ENCODE peak calls at places on chromosome 7, in six cellular contexts. S is CD4-positive, alpha-beta T cell; T is tibial artery; R is HL-60; F is fibroblast of mammary gland; W is right atrium auricular region. Q is an unnamed sample.

GRCh38 chr7:18102576-18102975 is 74.9 kb upstream of the PRPS1L1 start:
- DNase-seq in R (no peak), F (no peak), S (no peak), W (no peak), T (no peak), Q (no peak)

GRCh38 chr7:26196305-26196704 is 4.2 kb downstream of the HNRNPA2B1 start:
- DNase-seq in T (no peak), W (no peak), R (no peak), F (no peak), S (no peak), Q (no peak)

GRCh38 chr7:684416-684815 is 42.1 kb upstream of the DNAAF5 start:
- DNase-seq in R (no peak), F (no peak), T (peak), W (no peak), S (no peak), Q (no peak)

GRCh38 chr7:155803418-155804376 is 8.6 kb downstream of the SHH start:
- DNase-seq in R (peak), F (no peak), W (no peak), T (no peak), S (no peak), Q (no peak)

GRCh38 chr7:158730383-158731055 is 25.9 kb upstream of the NCAPG2 start:
- DNase-seq in F (no peak), W (no peak), S (no peak), R (no peak), T (no peak), Q (no peak)

GRCh38 chr7:127948936-127949335 is 82.3 kb downstream of the LRRC4 start:
- DNase-seq in F (no peak), W (no peak), R (no peak), S (no peak), T (no peak), Q (no peak)

GRCh38 chr7:20787658-20788057 is 972 bp upstream of the SP8 start:
- DNase-seq in T (no peak), F (no peak), R (no peak), S (no peak), W (no peak), Q (no peak)

GRCh38 chr7:150973571-150974451 is 4.3 kb downstream of the KCNH2 start:
- DNase-seq in T (no peak), W (no peak), F (no peak), R (no peak), S (peak), Q (no peak)

GRCh38 chr7:118575393-118575948 is 351.0 kb downstream of the ANKRD7 start:
- DNase-seq in S (no peak), T (no peak), F (no peak), W (no peak), R (no peak), Q (no peak)

GRCh38 chr7:5429857-5430611 is 6.4 kb upstream of the TNRC18 start:
- DNase-seq in R (no peak), W (no peak), T (peak), S (no peak), F (peak), Q (peak)

GRCh38 chr7:139771001-139771956 is 6.5 kb downstream of the HIPK2 start:
- DNase-seq in S (no peak), F (peak), W (no peak), T (no peak), R (peak), Q (no peak)

GRCh38 chr7:64313740-64314491 is at the start of gene ZNF736:
- DNase-seq in S (peak), T (peak), W (peak), F (peak), R (peak), Q (no peak)

GRCh38 chr7:45574521-45575500 is 643 bp downstream of the ADCY1 start:
- DNase-seq in R (peak), S (no peak), F (peak), T (peak), W (no peak), Q (peak)

GRCh38 chr7:154832557-154833138 is 170.3 kb downstream of the PAXIP1 start:
- DNase-seq in R (no peak), F (no peak), T (no peak), W (no peak), S (no peak), Q (no peak)

GRCh38 chr7:117780832-117781231 is 92.4 kb downstream of the CTTNBP2 start:
- DNase-seq in R (no peak), S (no peak), F (peak), W (no peak), T (no peak), Q (no peak)

GRCh38 chr7:5602734-5603133 is 178.7 kb downstream of the RNF216 start:
- DNase-seq in T (no peak), R (no peak), S (no peak), W (no peak), F (no peak), Q (no peak)

GRCh38 chr7:121961491-121961890 is 88.5 kb downstream of the PTPRZ1 start:
- DNase-seq in S (no peak), T (no peak), W (no peak), F (peak), R (no peak), Q (no peak)

GRCh38 chr7:18894155-18894554 is 223.3 kb downstream of the TWIST1 start:
- DNase-seq in F (no peak), R (no peak), T (no peak), W (no peak), S (no peak), Q (no peak)

GRCh38 chr7:158285383-158285770 is 302.2 kb downstream of the PTPRN2 start:
- DNase-seq in F (no peak), W (peak), R (no peak), T (peak), S (no peak), Q (no peak)

GRCh38 chr7:4211261-4211660 is 470.8 kb upstream of the FOXK1 start:
- DNase-seq in S (no peak), W (no peak), F (no peak), R (no peak), T (no peak), Q (no peak)

GRCh38 chr7:102473271-102473991 is 5.3 kb downstream of the POLR2J start:
- DNase-seq in T (peak), W (no peak), R (no peak), S (no peak), F (no peak), Q (peak)

GRCh38 chr7:27922907-27923306 is 182.9 kb downstream of the TAX1BP1 start:
- DNase-seq in T (no peak), W (no peak), S (no peak), R (no peak), F (no peak), Q (no peak)

GRCh38 chr7:80014507-80014906 is 120.1 kb upstream of the GNAI1 start:
- DNase-seq in R (no peak), F (peak), T (no peak), S (no peak), W (no peak), Q (no peak)

GRCh38 chr7:22351329-22351692 is 5.6 kb downstream of the RAPGEF5 start:
- DNase-seq in W (no peak), S (no peak), R (no peak), T (no peak), F (no peak), Q (no peak)

GRCh38 chr7:39951156-39951942 is 1.3 kb downstream of the CDK13 start:
- DNase-seq in S (peak), W (peak), F (peak), R (no peak), T (peak), Q (peak)

GRCh38 chr7:16046045-16046444 is 359.6 kb upstream of the MEOX2 start:
- DNase-seq in S (no peak), R (no peak), F (peak), W (no peak), T (no peak), Q (no peak)

GRCh38 chr7:73865738-73866445 is 4.9 kb downstream of the TMEM270 start:
- DNase-seq in W (no peak), T (no peak), R (no peak), F (peak), S (no peak), Q (peak)

GRCh38 chr7:44796504-44797328 is at the start of gene PPIA:
- DNase-seq in F (peak), T (peak), S (peak), R (peak), W (peak), Q (peak)

GRCh38 chr7:36176688-36177087 is 23.6 kb downstream of the EEPD1 start:
- DNase-seq in W (no peak), F (no peak), T (no peak), S (no peak), R (no peak), Q (no peak)

GRCh38 chr7:50507898-50508470 is 57.2 kb downstream of the DDC start:
- DNase-seq in R (no peak), F (no peak), S (no peak), T (no peak), W (no peak), Q (no peak)

GRCh38 chr7:139726485-139726869 is 51.3 kb downstream of the HIPK2 start:
- DNase-seq in S (no peak), T (no peak), F (no peak), W (no peak), R (peak), Q (no peak)

GRCh38 chr7:71329030-71329668 is 197.2 kb downstream of the GALNT17 start:
- DNase-seq in F (no peak), S (no peak), R (no peak), W (no peak), T (no peak), Q (no peak)

GRCh38 chr7:39624202-39624807 is 933 bp downstream of the RALA start:
- DNase-seq in F (peak), S (peak), W (no peak), R (no peak), T (no peak), Q (no peak)

GRCh38 chr7:77587276-77587675 is 50.2 kb downstream of the PTPN12 start:
- DNase-seq in R (no peak), T (no peak), S (no peak), F (peak), W (no peak), Q (no peak)

GRCh38 chr7:4687956-4688355 is 5.9 kb downstream of the FOXK1 start:
- DNase-seq in T (no peak), F (no peak), S (no peak), R (no peak), W (no peak), Q (no peak)

GRCh38 chr7:64359543-64359942 is 45.8 kb downstream of the ZNF736 start:
- DNase-seq in W (no peak), R (no peak), T (no peak), F (no peak), S (no peak), Q (no peak)

GRCh38 chr7:26369519-26370385 is 78.1 kb downstream of the SNX10 start:
- DNase-seq in T (no peak), R (no peak), W (no peak), S (no peak), F (peak), Q (no peak)

GRCh38 chr7:50369408-50370026 is 65.0 kb downstream of the IKZF1 start:
- DNase-seq in W (no peak), T (no peak), S (no peak), F (peak), R (peak), Q (no peak)

GRCh38 chr7:63887031-63887430 is 111.6 kb upstream of the ZNF722 start:
- DNase-seq in R (no peak), F (no peak), W (no peak), T (no peak), S (no peak), Q (no peak)

DNA sequence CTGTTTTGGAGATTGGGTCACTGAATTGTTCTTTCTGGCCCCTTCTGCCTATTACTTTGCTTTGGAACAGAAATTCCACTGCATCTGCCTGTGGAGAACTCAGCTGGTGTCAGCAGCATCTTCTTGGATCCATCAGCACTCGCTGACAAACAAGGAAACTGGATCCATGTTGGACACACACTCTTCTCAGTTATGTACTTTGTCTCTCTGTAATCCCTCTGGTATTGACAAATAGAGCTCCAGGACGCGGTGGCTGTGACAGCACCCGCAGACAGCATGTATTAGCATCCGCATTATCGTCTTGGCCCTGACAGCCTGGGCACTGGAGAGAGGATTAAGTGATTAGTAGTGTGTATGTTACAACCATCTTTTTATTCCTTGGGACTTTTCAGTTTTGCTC is 73.0 kb upstream of the BMPER start:
- DNase-seq in F (peak), S (no peak), R (no peak), W (no peak), T (no peak), Q (no peak)
- TF ChIP-seq CTCF in F (no peak), S (no peak), R (no peak), W (no peak), T (no peak), Q (no peak)

DNA sequence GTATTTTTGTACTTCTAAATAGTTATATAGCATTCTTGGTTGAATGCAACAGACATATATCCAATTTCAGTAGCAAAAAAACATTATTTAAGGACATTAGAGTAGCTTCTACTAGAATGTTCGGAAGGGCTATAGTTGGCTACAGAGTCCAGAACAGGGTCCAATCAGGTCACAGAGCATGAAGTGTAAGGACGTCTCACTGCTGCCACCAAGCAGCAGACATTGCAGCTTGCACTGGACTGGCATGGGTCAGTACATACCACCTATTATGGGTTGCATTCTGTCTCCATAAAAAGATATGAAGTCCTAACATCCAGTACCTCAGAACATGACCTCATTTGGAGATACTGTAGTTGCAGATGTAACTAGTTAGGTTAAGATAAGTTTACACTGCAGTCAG is 87.3 kb downstream of the LHFPL3 start:
- DNase-seq in F (no peak), W (no peak), T (no peak), R (no peak), S (no peak), Q (no peak)
- TF ChIP-seq CTCF in F (no peak), W (no peak), T (no peak), R (no peak), S (no peak), Q (no peak)

DNA sequence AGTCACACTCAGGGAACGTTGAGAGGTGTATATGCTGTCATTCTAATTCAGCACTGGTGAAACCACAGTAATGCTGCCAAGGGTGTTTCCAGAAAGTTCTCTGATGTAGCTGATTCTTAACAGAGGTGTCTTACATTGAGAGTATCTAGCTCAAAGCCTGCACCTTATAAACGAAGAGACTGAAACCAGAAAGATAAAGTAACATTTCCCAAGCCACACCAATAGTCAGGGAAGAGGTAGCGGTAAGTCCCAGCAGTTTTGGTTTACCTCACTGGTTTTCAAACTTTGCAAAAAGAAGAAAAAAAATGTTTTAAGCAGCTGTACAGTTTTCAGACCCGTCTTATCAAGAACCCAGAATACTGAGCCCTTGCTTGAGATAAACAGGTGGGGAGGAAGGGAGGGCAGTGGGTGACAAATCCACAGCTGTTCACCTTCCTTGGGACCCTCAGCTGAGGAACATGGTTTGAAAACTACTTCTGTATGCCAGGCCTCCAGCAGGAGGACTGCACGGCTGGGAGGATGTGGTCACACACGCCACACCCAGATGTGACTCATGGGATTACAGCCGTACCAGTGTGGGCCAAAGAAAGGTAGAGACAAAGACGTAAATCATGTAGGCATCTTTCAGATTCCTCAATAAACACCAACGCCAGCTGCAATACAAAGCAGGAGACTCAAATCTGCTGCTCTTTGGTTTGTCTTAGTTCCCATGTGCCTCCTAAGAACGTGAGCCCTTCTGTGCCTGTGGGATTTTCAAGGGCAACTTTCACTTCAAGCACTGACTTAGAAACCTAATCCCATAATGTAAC is 64.0 kb upstream of the GSDME start:
- DNase-seq in R (peak), W (peak), S (peak), T (no peak), F (peak), Q (no peak)
- TF ChIP-seq CTCF in R (no peak), W (no peak), S (no peak), T (no peak), F (peak), Q (no peak)

GRCh38 chr7:7745258-7745657 is 26.9 kb upstream of the RPA3 start:
- DNase-seq in F (no peak), T (no peak), R (no peak), S (no peak), W (no peak), Q (no peak)

GRCh38 chr7:7750571-7751242 is 32.3 kb upstream of the RPA3 start:
- DNase-seq in W (no peak), F (no peak), R (no peak), T (no peak), S (no peak), Q (no peak)

GRCh38 chr7:7745966-7746365 is 27.6 kb upstream of the RPA3 start:
- DNase-seq in F (no peak), W (no peak), S (no peak), T (no peak), R (no peak), Q (no peak)

GRCh38 chr7:7742223-7742622 is 23.8 kb upstream of the RPA3 start:
- DNase-seq in F (no peak), R (no peak), T (no peak), S (no peak), W (no peak), Q (no peak)

DNA sequence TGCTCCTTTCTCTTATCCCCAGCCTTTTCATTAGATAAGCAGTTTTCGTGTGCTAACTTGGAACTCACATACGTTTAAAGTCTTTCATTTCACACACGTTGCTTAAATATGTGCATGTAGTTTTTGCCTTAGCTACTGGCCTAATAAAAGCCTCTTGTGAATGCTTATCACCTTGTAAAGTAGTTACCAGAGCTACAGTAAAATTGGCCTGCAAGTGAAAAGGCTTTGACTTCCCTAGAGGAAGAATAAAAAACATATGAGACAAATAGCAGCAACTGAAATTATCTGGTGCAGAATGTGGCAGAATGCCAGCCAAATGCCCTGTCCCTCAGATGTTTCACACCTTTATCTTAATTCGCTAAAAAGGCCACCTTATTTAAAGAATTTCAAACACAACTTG is 28.0 kb upstream of the RPA3 start:
- DNase-seq in T (no peak), W (no peak), S (no peak), R (no peak), F (no peak), Q (no peak)
- TF ChIP-seq CTCF in T (no peak), W (no peak), S (no peak), R (no peak), F (no peak), Q (no peak)

GRCh38 chr7:47950714-47951113 is 2.4 kb upstream of the PKD1L1 start:
- DNase-seq in F (no peak), T (no peak), W (no peak), R (no peak), S (no peak), Q (no peak)
- TF ChIP-seq CTCF in F (no peak), T (no peak), W (no peak), R (no peak), S (no peak), Q (no peak)

GRCh38 chr7:152338553-152338952 is 97.2 kb downstream of the KMT2C start:
- DNase-seq in F (peak), R (no peak), S (no peak), T (no peak), W (no peak), Q (no peak)

GRCh38 chr7:152341914-152342236 is 93.9 kb downstream of the KMT2C start:
- DNase-seq in W (no peak), S (no peak), R (no peak), T (no peak), F (no peak), Q (no peak)

GRCh38 chr7:152344253-152344652 is 91.5 kb downstream of the KMT2C start:
- DNase-seq in F (peak), T (no peak), R (no peak), W (no peak), S (no peak), Q (no peak)

GRCh38 chr7:152342796-152343195 is 93.0 kb downstream of the KMT2C start:
- DNase-seq in F (no peak), W (no peak), S (no peak), T (no peak), R (no peak), Q (no peak)

GRCh38 chr7:152341039-152341913 is 94.5 kb downstream of the KMT2C start:
- DNase-seq in W (no peak), S (no peak), T (no peak), F (peak), R (no peak), Q (no peak)
- TF ChIP-seq CTCF in W (peak), S (peak), T (peak), F (peak), R (no peak), Q (no peak)

GRCh38 chr7:142418316-142418715 is 160.5 kb upstream of the PRSS58 start:
- DNase-seq in F (no peak), T (no peak), S (no peak), W (no peak), R (no peak), Q (no peak)

GRCh38 chr7:142414915-142415314 is 157.1 kb upstream of the PRSS58 start:
- DNase-seq in W (no peak), T (no peak), F (no peak), S (no peak), R (no peak), Q (no peak)

GRCh38 chr7:142425281-142425680 is 167.4 kb upstream of the PRSS58 start:
- DNase-seq in T (no peak), S (no peak), F (no peak), W (no peak), R (no peak), Q (no peak)

GRCh38 chr7:142420554-142421362 is 162.9 kb upstream of the PRSS58 start:
- DNase-seq in T (no peak), F (peak), R (no peak), W (no peak), S (no peak), Q (no peak)
- TF ChIP-seq CTCF in T (no peak), F (peak), R (peak), W (no peak), S (no peak), Q (no peak)

GRCh38 chr7:99395616-99396327 is 12.6 kb downstream of the PDAP1 start:
- DNase-seq in W (no peak), F (no peak), R (no peak), S (no peak), T (no peak), Q (no peak)
- TF ChIP-seq CTCF in W (no peak), F (no peak), R (no peak), S (no peak), T (no peak), Q (no peak)

Q was measured in mesothelial cell of epicardium.